ENCODE peak calls at places on chromosome 7, in seven cellular contexts. R is neuronal stem cell; Y is NCI-H748 treated with DMSO at 0.1 percent for 48 hours; S is non-pigmented ciliary epithelial cell; H is activated CD4-positive, CD25-positive, alpha-beta regulatory T cell; Q is RKO; W is GM12865. L is an unnamed sample.

GRCh38 chr7:28473567-28474266 is 61.4 kb downstream of the CREB5 start:
- DNase-seq in R (no peak), Y (no peak), S (no peak), H (no peak), Q (no peak), W (no peak), L (no peak)

GRCh38 chr7:108669958-108670357 is 100.3 kb downstream of the DNAJB9 start:
- DNase-seq in R (no peak), Y (no peak), S (no peak), H (no peak), Q (no peak), W (no peak), L (no peak)

GRCh38 chr7:142984297-142984696 is 22.1 kb upstream of the KEL start:
- DNase-seq in R (no peak), Y (no peak), S (no peak), H (no peak), Q (no peak), W (no peak), L (no peak)

GRCh38 chr7:77570330-77571011 is 33.4 kb downstream of the PTPN12 start:
- DNase-seq in R (no peak), Y (no peak), S (peak; percentile 53), H (no peak), Q (peak; percentile 33), W (peak; percentile 18), L (peak; percentile 98)

GRCh38 chr7:87416682-87417587 is 58.5 kb downstream of the ABCB4 start:
- DNase-seq in R (peak; percentile 62), Y (peak; percentile 61), S (no peak), H (peak; percentile 38), Q (peak; percentile 71), W (peak; percentile 78), L (peak; percentile 68)

GRCh38 chr7:64642046-64642445 is 23.9 kb upstream of the ZNF107 start:
- DNase-seq in R (no peak), Y (no peak), S (no peak), H (no peak), Q (no peak), W (no peak), L (no peak)

GRCh38 chr7:55065511-55066229 is 46.9 kb downstream of the EGFR start:
- DNase-seq in R (no peak), Y (no peak), S (no peak), H (no peak), Q (peak; percentile 88), W (peak; percentile 62), L (no peak)

GRCh38 chr7:5423272-5423843 is at the start of gene TNRC18:
- DNase-seq in R (no peak), Y (no peak), S (no peak), H (no peak), Q (no peak), W (no peak), L (no peak)

GRCh38 chr7:16264036-16264435 is 157.3 kb downstream of the CRPPA start:
- DNase-seq in R (no peak), Y (no peak), S (no peak), H (no peak), Q (no peak), W (no peak), L (no peak)